ENCODE peak calls at places on chromosomes 2 and 18, in eight cellular contexts. Y is Right ventricle myocardium superior; R is HT1080; Q is left kidney; I is CD8-positive, alpha-beta T cell; X is GM13977; M is activated naive CD4-positive, alpha-beta T cell treated with anti-CD3 and anti-CD28 coated beads for 36 hours; L is EH. A is an unnamed sample.

GRCh38 chr18:77069931-77070330 is 62.7 kb downstream of the MBP start:
- DNase-seq in X (no peak), R (no peak), L (no peak), Y (no peak), Q (no peak), M (peak), I (no peak), A (no peak)

GRCh38 chr2:105721991-105722511 is 22.7 kb upstream of the NCK2 start:
- DNase-seq in Q (no peak), M (no peak), L (no peak), R (no peak), I (peak), Y (no peak), X (no peak), A (no peak)

GRCh38 chr2:10537522-10538195 is 89.5 kb upstream of the ODC1 start:
- DNase-seq in M (no peak), X (no peak), Q (no peak), Y (no peak), R (no peak), I (no peak), L (no peak), A (no peak)

GRCh38 chr18:79524181-79525078 is 128.7 kb downstream of the NFATC1 start:
- DNase-seq in Y (no peak), I (peak), M (peak), X (peak), R (no peak), Q (no peak), L (no peak), A (no peak)

GRCh38 chr2:29147963-29148362 is 32.7 kb downstream of the CLIP4 start:
- DNase-seq in Q (no peak), R (no peak), L (no peak), Y (no peak), X (no peak), I (no peak), M (no peak), A (no peak)

GRCh38 chr18:61443311-61443710 is 110.1 kb downstream of the CDH20 start:
- DNase-seq in Y (no peak), R (no peak), X (no peak), L (no peak), I (no peak), Q (no peak), M (no peak), A (no peak)

GRCh38 chr2:191899442-191899841 is 52.6 kb upstream of the CAVIN2 start:
- DNase-seq in R (peak), X (no peak), Q (no peak), Y (no peak), L (peak), M (no peak), I (no peak), A (peak)

GRCh38 chr2:236637691-236638569 is 68.3 kb downstream of the ACKR3 start:
- DNase-seq in M (no peak), X (no peak), R (no peak), Q (no peak), Y (no peak), I (peak), L (peak), A (peak)

GRCh38 chr2:86636842-86637241 is 13.2 kb upstream of the RNF103 start:
- DNase-seq in I (no peak), X (no peak), L (no peak), Q (no peak), Y (no peak), M (no peak), R (no peak), A (no peak)

GRCh38 chr2:150528861-150529801 is 41.7 kb upstream of the RND3 start:
- DNase-seq in Y (no peak), M (no peak), R (peak), I (no peak), X (peak), L (peak), Q (no peak), A (no peak)

GRCh38 chr2:283996-284794 is 3.7 kb downstream of the ALKAL2 start:
- DNase-seq in R (no peak), Y (no peak), Q (no peak), I (no peak), X (no peak), M (no peak), L (no peak), A (no peak)